ENCODE peak calls at places on chromosome 17, in four cellular contexts. M, N, C and Q are unnamed samples.
A peak's percentile ranks its signal among the peaks of the same experiment; 100 is the strongest.

GRCh38 chr17:56023851-56024250 is 129.4 kb upstream of the ANKFN1 start:
- DNase-seq in M (no peak), N (no peak), C (no peak), Q (no peak)

GRCh38 chr17:59521465-59522126 is 43.8 kb upstream of the DHX40 start:
- DNase-seq in C (peak; percentile 19), N (peak; percentile 62), M (peak; percentile 22), Q (peak; percentile 56)

GRCh38 chr17:20264996-20265395 is 202.3 kb downstream of the LGALS9B start:
- DNase-seq in M (no peak), N (no peak), C (no peak), Q (no peak)

GRCh38 chr17:13996758-13997157 is 72.5 kb upstream of the COX10 start:
- DNase-seq in C (no peak), M (peak; percentile 20), N (no peak), Q (no peak)

GRCh38 chr17:68420065-68420847 is 37.0 kb downstream of the WIPI1 start:
- DNase-seq in N (no peak), C (no peak), M (no peak), Q (no peak)

GRCh38 chr17:7842950-7843535 is 9.0 kb downstream of the KDM6B start:
- DNase-seq in C (peak; percentile 78), M (peak; percentile 94), N (peak; percentile 96), Q (peak; percentile 96)

GRCh38 chr17:50721194-50722010 is 2.0 kb downstream of the LUC7L3 start:
- DNase-seq in M (no peak), N (peak; percentile 33), C (no peak), Q (peak; percentile 42)

GRCh38 chr17:39699818-39700147 is at the start of gene ERBB2:
- DNase-seq in M (peak; percentile 76), C (peak; percentile 75), N (peak; percentile 71), Q (peak; percentile 87)

GRCh38 chr17:31598388-31598760 is 206.9 kb downstream of the RAB11FIP4 start:
- DNase-seq in C (no peak), N (peak; percentile 21), M (no peak), Q (no peak)

GRCh38 chr17:64608571-64608981 is 53.5 kb downstream of the SMURF2 start:
- DNase-seq in N (peak; percentile 61), M (peak; percentile 26), C (no peak), Q (peak; percentile 36)

GRCh38 chr17:73612074-73612473 is 32.2 kb downstream of the SDK2 start:
- DNase-seq in N (no peak), C (no peak), M (no peak), Q (no peak)

GRCh38 chr17:47946929-47947397 is 5.6 kb downstream of the PNPO start:
- DNase-seq in N (peak; percentile 82), C (peak; percentile 41), M (peak; percentile 71), Q (peak; percentile 95)

GRCh38 chr17:71941920-71942319 is 178.9 kb upstream of the SOX9 start:
- DNase-seq in N (no peak), C (no peak), M (no peak), Q (no peak)

GRCh38 chr17:66142428-66142827 is 49.5 kb downstream of the CEP112 start:
- DNase-seq in C (no peak), M (no peak), N (no peak), Q (no peak)

GRCh38 chr17:79980246-79981043 is 55.2 kb downstream of the TBC1D16 start:
- DNase-seq in C (no peak), M (no peak), N (no peak), Q (no peak)

GRCh38 chr17:36723459-36723858 is 122.1 kb downstream of the MRM1 start:
- DNase-seq in C (no peak), N (no peak), M (no peak), Q (no peak)

GRCh38 chr17:57144567-57144966 is 59.5 kb downstream of the AKAP1 start:
- DNase-seq in M (no peak), N (no peak), C (no peak), Q (no peak)

GRCh38 chr17:2259769-2260536 is 43.6 kb downstream of the SMG6 start:
- DNase-seq in M (no peak), C (peak; percentile 78), N (peak; percentile 81), Q (no peak)

GRCh38 chr17:31704483-31704882 is 154.6 kb downstream of the COPRS start:
- DNase-seq in N (no peak), M (no peak), C (no peak), Q (no peak)

GRCh38 chr17:57970706-57971105 is 15.5 kb upstream of the CUEDC1 start:
- DNase-seq in M (peak; percentile 79), N (peak; percentile 85), C (no peak), Q (no peak)

GRCh38 chr17:40996829-40997228 is 2.9 kb upstream of the KRTAP3-3 start:
- DNase-seq in N (no peak), M (no peak), C (no peak), Q (no peak)

GRCh38 chr17:67671492-67671891 is 46.2 kb upstream of the NOL11 start:
- DNase-seq in N (no peak), M (no peak), C (no peak), Q (no peak)

GRCh38 chr17:34584805-34585416 is 5.5 kb downstream of the TMEM132E start:
- DNase-seq in C (no peak), N (peak; percentile 11), M (no peak), Q (peak; percentile 28)

GRCh38 chr17:80023261-80024205 is 12.1 kb downstream of the TBC1D16 start:
- DNase-seq in N (no peak), M (no peak), C (no peak), Q (no peak)

GRCh38 chr17:75900691-75901533 is 3.8 kb downstream of the MRPL38 start:
- DNase-seq in M (no peak), N (no peak), C (no peak), Q (no peak)

GRCh38 chr17:75898791-75899190 is 2.0 kb upstream of the TRIM65 start:
- DNase-seq in N (no peak), C (no peak), M (no peak), Q (no peak)

GRCh38 chr17:75901727-75902126 is 3.0 kb downstream of the MRPL38 start:
- DNase-seq in N (no peak), C (no peak), M (no peak), Q (no peak)

GRCh38 chr17:75899353-75899752 is 2.6 kb upstream of the TRIM65 start:
- DNase-seq in C (no peak), N (no peak), M (no peak), Q (no peak)

DNA sequence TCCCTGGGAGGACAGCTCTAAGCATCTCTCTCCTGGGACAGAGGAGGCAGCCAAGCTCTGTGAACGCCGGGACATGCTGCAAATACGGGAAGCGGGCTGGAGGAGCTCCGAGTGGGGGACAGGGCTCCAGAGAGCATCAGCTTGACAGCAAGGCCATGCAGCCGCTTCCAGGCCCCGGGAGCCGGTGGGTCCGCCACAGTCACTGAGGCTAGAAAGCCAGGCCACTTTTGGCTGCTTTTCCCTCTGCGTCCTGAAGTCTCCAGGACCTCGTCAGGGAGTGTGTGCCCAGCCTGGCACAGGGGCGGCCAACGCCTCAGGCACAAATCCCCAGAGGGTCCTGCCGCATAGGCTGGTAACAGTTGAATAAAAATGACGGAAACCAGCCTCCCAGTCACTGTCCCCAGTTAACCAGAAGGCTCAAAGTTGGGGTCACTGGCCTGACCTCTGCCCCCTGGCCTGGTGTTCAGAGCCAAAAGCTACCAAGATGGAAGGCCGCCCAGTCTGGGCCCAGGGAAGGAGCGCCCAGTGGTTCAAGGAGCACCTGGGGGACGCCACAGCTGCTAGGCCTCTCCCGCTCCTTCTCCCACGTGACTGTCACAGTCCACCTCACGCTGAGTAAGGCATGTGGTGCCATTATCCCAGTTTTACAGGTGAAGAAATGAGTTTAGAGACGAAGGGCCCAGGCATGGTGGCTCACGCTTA is 3.2 kb upstream of the TRIM65 start:
- DNase-seq in M (no peak), C (no peak), N (no peak), Q (no peak)
- TF ChIP-seq CTCF in M (no peak), C (no peak), N (no peak), Q (no peak)

DNA sequence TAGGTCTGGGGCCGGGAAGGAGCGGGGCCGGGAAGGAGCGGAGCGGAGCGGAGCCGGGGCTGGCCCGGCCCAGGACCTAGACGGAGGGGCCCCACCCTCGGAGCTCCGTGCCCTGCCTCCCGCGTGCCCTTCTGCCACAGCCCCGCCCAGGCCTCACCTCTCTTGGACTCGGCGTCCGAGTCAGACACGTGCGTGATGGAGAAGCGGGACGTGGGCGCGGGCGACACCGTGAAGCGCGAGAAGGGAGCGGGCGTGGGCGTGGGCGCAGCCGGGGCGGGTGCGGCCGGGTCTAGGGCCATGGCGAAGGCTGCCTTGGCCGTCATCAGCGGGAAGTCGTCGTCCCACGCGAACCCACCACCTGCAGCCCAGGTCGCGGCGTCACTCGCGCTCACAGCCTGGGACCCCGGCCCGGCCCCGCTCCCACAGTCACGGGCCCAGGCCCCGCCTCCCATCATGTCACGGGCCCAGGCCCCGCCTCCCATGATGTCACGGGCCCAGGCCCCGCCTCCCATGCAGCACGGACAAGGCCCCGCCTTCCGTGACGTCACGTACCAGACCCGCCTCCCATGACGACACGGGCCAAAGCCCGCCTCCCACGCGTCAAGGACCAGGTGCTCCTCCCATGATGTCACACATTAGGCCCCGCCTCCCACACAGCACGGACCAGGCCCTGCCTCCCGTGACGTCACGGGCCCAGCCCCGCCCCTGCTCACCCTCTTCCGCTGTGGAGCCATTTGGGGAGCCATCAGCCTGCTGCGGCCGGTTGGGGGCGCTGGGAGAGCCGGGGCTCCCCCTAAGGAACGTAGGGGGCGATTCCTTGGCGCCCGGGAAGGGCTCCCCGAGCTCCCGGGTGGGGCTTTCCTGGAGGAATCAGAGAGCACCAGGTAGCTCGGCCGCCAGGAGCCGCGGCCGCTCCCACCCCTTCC is 45.8 kb upstream of the PVALEF start:
- DNase-seq in M (peak; percentile 96), C (peak; percentile 50), N (peak; percentile 96), Q (peak; percentile 98)
- TF ChIP-seq CTCF in M (peak; percentile 3), C (no peak), N (no peak), Q (no peak)

DNA sequence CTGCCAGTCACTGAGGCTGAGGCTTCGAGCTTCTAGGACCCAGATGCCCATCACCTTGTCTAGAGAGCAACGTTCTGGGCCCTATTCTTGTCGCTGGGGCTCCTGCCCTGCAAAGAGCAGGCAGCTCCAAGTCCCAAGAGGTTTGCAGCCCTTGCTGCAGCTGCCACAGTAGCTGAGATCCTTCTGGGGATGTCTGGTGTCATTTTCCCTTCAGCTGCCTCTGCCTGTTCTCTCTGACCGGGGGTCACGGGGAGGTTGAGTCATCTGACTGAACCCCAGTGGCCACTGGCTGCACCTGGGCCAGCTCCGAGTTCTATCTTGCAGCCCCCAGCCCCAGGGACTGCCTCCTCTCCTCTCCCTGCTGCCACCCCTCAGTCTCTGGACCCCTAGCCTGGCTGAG is 4.9 kb downstream of the WSCD1 start:
- DNase-seq in M (no peak), C (no peak), N (no peak), Q (no peak)
- TF ChIP-seq CTCF in M (no peak), C (no peak), N (no peak), Q (no peak)

DNA sequence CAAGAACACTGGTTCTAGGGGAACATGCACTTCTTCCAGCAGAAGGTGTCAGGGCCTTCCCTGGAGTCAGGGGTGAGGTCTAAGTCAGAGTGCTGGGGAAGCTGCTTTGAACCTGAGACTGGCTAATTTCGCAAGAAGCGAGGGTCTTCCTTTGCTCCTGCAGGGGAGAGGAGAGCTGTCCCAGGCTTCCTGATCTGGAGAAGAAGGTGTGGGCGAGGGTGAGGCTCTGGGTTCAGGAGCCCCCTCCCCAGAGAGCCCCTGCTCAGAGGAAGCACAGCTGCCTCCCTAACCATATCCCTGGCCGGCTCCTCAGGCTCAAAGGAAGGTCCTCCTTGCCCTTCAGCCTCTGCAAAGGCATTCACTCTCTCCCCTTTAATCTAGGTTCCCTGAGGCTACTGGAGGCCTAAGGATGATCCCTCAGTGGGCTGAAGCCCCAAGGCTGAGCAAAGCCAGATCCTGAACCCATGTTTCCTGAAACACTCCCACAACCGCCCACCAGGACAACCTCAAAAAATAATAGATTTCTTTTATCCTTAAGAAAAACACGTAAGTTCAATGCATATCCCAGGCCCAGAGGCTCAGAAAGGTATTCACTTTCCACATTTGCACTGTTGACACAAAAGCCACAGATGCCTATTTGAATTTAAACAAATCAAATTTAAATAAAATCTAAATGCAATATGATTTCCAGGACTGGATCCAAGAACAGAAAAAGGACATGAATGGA is 71.4 kb upstream of the RCVRN start:
- DNase-seq in C (no peak), M (no peak), N (no peak), Q (no peak)
- TF ChIP-seq CTCF in C (no peak), M (no peak), N (no peak), Q (no peak)